ENCODE peak calls at places on chromosomes 4 and X, in eight cellular contexts. One of them, this sample, is unnamed.
A peak's percentile ranks its signal among the peaks of the same experiment; 100 is the strongest.

GRCh38 chr4:70734168-70734954 is 12.6 kb downstream of the RUFY3 start:
- DNase-seq in fibroblast of lung: peak; percentile 52
- DNase-seq in HCT116: no peak
- DNase-seq in SK-N-SH: no peak
- DNase-seq in GM23248: peak; percentile 73
- DNase-seq in endothelial cell of umbilical vein: peak; percentile 84
- DNase-seq in IMR-90: peak; percentile 55
- DNase-seq in MM.1S: peak; percentile 91
- DNase-seq in this sample: no peak

GRCh38 chr4:137032242-137032641 is 500.1 kb downstream of the PCDH18 start:
- DNase-seq in fibroblast of lung: peak; percentile 7
- DNase-seq in HCT116: no peak
- DNase-seq in SK-N-SH: no peak
- DNase-seq in GM23248: peak; percentile 5
- DNase-seq in endothelial cell of umbilical vein: no peak
- DNase-seq in IMR-90: no peak
- DNase-seq in MM.1S: no peak
- DNase-seq in this sample: no peak

GRCh38 chr4:27986476-27986875 is 1125.8 kb downstream of the STIM2 start:
- DNase-seq in fibroblast of lung: no peak
- DNase-seq in HCT116: no peak
- DNase-seq in SK-N-SH: no peak
- DNase-seq in GM23248: no peak
- DNase-seq in endothelial cell of umbilical vein: no peak
- DNase-seq in IMR-90: no peak
- DNase-seq in MM.1S: no peak
- DNase-seq in this sample: no peak

GRCh38 chr4:125956281-125956680 is 641.5 kb downstream of the FAT4 start:
- DNase-seq in fibroblast of lung: no peak
- DNase-seq in HCT116: no peak
- DNase-seq in SK-N-SH: no peak
- DNase-seq in GM23248: no peak
- DNase-seq in endothelial cell of umbilical vein: no peak
- DNase-seq in IMR-90: no peak
- DNase-seq in MM.1S: no peak
- DNase-seq in this sample: no peak

GRCh38 chr4:141331534-141332358 is 111.1 kb downstream of the ZNF330 start:
- DNase-seq in fibroblast of lung: no peak
- DNase-seq in HCT116: no peak
- DNase-seq in SK-N-SH: no peak
- DNase-seq in GM23248: no peak
- DNase-seq in endothelial cell of umbilical vein: no peak
- DNase-seq in IMR-90: no peak
- DNase-seq in MM.1S: no peak
- DNase-seq in this sample: no peak

GRCh38 chrX:115906276-115906675 is 264.3 kb upstream of the AGTR2 start:
- DNase-seq in fibroblast of lung: no peak
- DNase-seq in HCT116: no peak
- DNase-seq in SK-N-SH: no peak
- DNase-seq in GM23248: no peak
- DNase-seq in endothelial cell of umbilical vein: no peak
- DNase-seq in IMR-90: no peak
- DNase-seq in MM.1S: no peak
- DNase-seq in this sample: no peak

GRCh38 chr4:27861381-27861787 is 1000.7 kb downstream of the STIM2 start:
- DNase-seq in fibroblast of lung: peak; percentile 51
- DNase-seq in HCT116: peak; percentile 57
- DNase-seq in SK-N-SH: peak; percentile 0
- DNase-seq in GM23248: peak; percentile 46
- DNase-seq in endothelial cell of umbilical vein: no peak
- DNase-seq in IMR-90: peak; percentile 47
- DNase-seq in MM.1S: peak; percentile 69
- DNase-seq in this sample: no peak

GRCh38 chrX:129634541-129634940 is 20.2 kb downstream of the APLN start:
- DNase-seq in fibroblast of lung: no peak
- DNase-seq in HCT116: no peak
- DNase-seq in SK-N-SH: peak; percentile 55
- DNase-seq in GM23248: no peak
- DNase-seq in endothelial cell of umbilical vein: no peak
- DNase-seq in IMR-90: no peak
- DNase-seq in MM.1S: no peak
- DNase-seq in this sample: no peak

GRCh38 chrX:9476810-9477575 is 12.1 kb downstream of the TBL1X start:
- DNase-seq in fibroblast of lung: no peak
- DNase-seq in HCT116: no peak
- DNase-seq in SK-N-SH: no peak
- DNase-seq in GM23248: no peak
- DNase-seq in endothelial cell of umbilical vein: no peak
- DNase-seq in IMR-90: no peak
- DNase-seq in MM.1S: no peak
- DNase-seq in this sample: no peak

GRCh38 chrX:47637546-47638195 is 7.9 kb upstream of the CFP start:
- DNase-seq in fibroblast of lung: no peak
- DNase-seq in HCT116: no peak
- DNase-seq in SK-N-SH: no peak
- DNase-seq in GM23248: no peak
- DNase-seq in endothelial cell of umbilical vein: peak; percentile 86
- DNase-seq in IMR-90: no peak
- DNase-seq in MM.1S: no peak
- DNase-seq in this sample: no peak
- H3K4me3 ChIP-seq in fibroblast of lung: no peak overlapping the region
- H3K4me3 ChIP-seq in HCT116: no peak overlapping the region
- H3K4me3 ChIP-seq in SK-N-SH: peak overlapping the region; percentile 15
- H3K4me3 ChIP-seq in GM23248: no peak overlapping the region
- H3K4me3 ChIP-seq in endothelial cell of umbilical vein: peak overlapping the region; percentile 44
- H3K4me3 ChIP-seq in IMR-90: no peak overlapping the region
- H3K4me3 ChIP-seq in MM.1S: no peak overlapping the region
- H3K4me3 ChIP-seq in this sample: no peak overlapping the region

GRCh38 chr4:16213107-16213506 is 13.2 kb downstream of the TAPT1 start:
- DNase-seq in fibroblast of lung: no peak
- DNase-seq in HCT116: no peak
- DNase-seq in SK-N-SH: no peak
- DNase-seq in GM23248: no peak
- DNase-seq in endothelial cell of umbilical vein: no peak
- DNase-seq in IMR-90: peak; percentile 74
- DNase-seq in MM.1S: no peak
- DNase-seq in this sample: no peak

GRCh38 chr4:16207409-16207808 is 18.9 kb downstream of the TAPT1 start:
- DNase-seq in fibroblast of lung: no peak
- DNase-seq in HCT116: no peak
- DNase-seq in SK-N-SH: no peak
- DNase-seq in GM23248: no peak
- DNase-seq in endothelial cell of umbilical vein: no peak
- DNase-seq in IMR-90: no peak
- DNase-seq in MM.1S: no peak
- DNase-seq in this sample: no peak

GRCh38 chr4:16217300-16218051 is 8.8 kb downstream of the TAPT1 start:
- DNase-seq in fibroblast of lung: no peak
- DNase-seq in HCT116: no peak
- DNase-seq in SK-N-SH: no peak
- DNase-seq in GM23248: no peak
- DNase-seq in endothelial cell of umbilical vein: no peak
- DNase-seq in IMR-90: no peak
- DNase-seq in MM.1S: no peak
- DNase-seq in this sample: no peak

GRCh38 chr4:16206848-16207247 is 19.4 kb downstream of the TAPT1 start:
- DNase-seq in fibroblast of lung: no peak
- DNase-seq in HCT116: no peak
- DNase-seq in SK-N-SH: no peak
- DNase-seq in GM23248: peak; percentile 20
- DNase-seq in endothelial cell of umbilical vein: no peak
- DNase-seq in IMR-90: no peak
- DNase-seq in MM.1S: no peak
- DNase-seq in this sample: no peak

GRCh38 chr4:16212138-16212782 is 14.0 kb downstream of the TAPT1 start:
- DNase-seq in fibroblast of lung: no peak
- DNase-seq in HCT116: no peak
- DNase-seq in SK-N-SH: no peak
- DNase-seq in GM23248: no peak
- DNase-seq in endothelial cell of umbilical vein: no peak
- DNase-seq in IMR-90: no peak
- DNase-seq in MM.1S: no peak
- DNase-seq in this sample: no peak
- H3K27ac ChIP-seq in fibroblast of lung: no peak overlapping the region
- H3K27ac ChIP-seq in HCT116: no peak overlapping the region
- H3K27ac ChIP-seq in SK-N-SH: no peak overlapping the region
- H3K27ac ChIP-seq in GM23248: no peak overlapping the region
- H3K27ac ChIP-seq in endothelial cell of umbilical vein: no peak overlapping the region
- H3K27ac ChIP-seq in IMR-90: no peak overlapping the region
- H3K27ac ChIP-seq in MM.1S: no peak overlapping the region
- H3K27ac ChIP-seq in this sample: peak overlapping the region; percentile 25

DNA sequence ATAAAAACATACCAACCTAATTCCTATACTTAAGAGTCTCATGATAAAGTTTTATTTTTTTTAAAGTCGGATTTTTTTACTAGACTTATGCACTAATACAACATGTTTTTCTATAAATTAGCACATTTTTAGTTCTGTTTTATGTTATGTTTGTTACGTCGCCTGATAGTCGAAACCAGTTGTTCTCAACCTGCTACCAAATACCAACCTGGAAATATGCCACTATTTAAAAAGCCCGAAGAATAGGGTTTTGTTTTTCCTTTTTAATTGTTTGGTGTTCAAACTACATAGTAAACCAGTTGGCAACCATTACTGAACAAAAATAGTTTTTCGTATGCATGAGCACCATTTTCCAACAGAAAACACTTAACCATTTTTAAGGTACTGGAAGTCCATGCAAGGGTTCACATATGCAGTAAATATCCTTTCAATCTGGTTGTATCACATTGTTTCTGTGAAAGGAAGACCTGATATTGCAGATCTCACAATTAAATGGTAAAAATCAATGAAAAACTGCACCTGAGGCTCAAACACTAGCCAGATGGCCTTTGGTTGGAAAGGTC is 1.4 kb downstream of the WDFY3 start:
- DNase-seq in fibroblast of lung: no peak
- DNase-seq in HCT116: no peak
- DNase-seq in SK-N-SH: no peak
- DNase-seq in GM23248: peak; percentile 42
- DNase-seq in endothelial cell of umbilical vein: no peak
- DNase-seq in IMR-90: no peak
- DNase-seq in MM.1S: no peak
- DNase-seq in this sample: no peak
- H3K9ac ChIP-seq in fibroblast of lung: peak overlapping the region; percentile 71
- H3K9ac ChIP-seq in HCT116: peak overlapping the region; percentile 72
- H3K9ac ChIP-seq in SK-N-SH: peak overlapping the region; percentile 86
- H3K9ac ChIP-seq in GM23248: peak overlapping the region; percentile 87
- H3K9ac ChIP-seq in endothelial cell of umbilical vein: peak overlapping the region; percentile 67
- H3K9ac ChIP-seq in IMR-90: peak overlapping the region; percentile 90
- H3K9ac ChIP-seq in MM.1S: peak overlapping the region; percentile 29
- H3K9ac ChIP-seq in this sample: peak overlapping the region; percentile 85

GRCh38 chr4:2794707-2795557 is 2.0 kb downstream of the SH3BP2 start:
- DNase-seq in fibroblast of lung: peak; percentile 80
- DNase-seq in HCT116: no peak
- DNase-seq in SK-N-SH: no peak
- DNase-seq in GM23248: peak; percentile 89
- DNase-seq in endothelial cell of umbilical vein: peak; percentile 65
- DNase-seq in IMR-90: peak; percentile 79
- DNase-seq in MM.1S: no peak
- DNase-seq in this sample: no peak
- H3K4me3 ChIP-seq in fibroblast of lung: no peak overlapping the region
- H3K4me3 ChIP-seq in HCT116: no peak overlapping the region
- H3K4me3 ChIP-seq in SK-N-SH: peak overlapping the region; percentile 3
- H3K4me3 ChIP-seq in GM23248: peak overlapping the region; percentile 76
- H3K4me3 ChIP-seq in endothelial cell of umbilical vein: no peak overlapping the region
- H3K4me3 ChIP-seq in IMR-90: no peak overlapping the region
- H3K4me3 ChIP-seq in MM.1S: no peak overlapping the region
- H3K4me3 ChIP-seq in this sample: peak overlapping the region; percentile 79

GRCh38 chr4:1998296-1998695 is 10.5 kb downstream of the NELFA start:
- DNase-seq in fibroblast of lung: no peak
- DNase-seq in HCT116: no peak
- DNase-seq in SK-N-SH: no peak
- DNase-seq in GM23248: no peak
- DNase-seq in endothelial cell of umbilical vein: no peak
- DNase-seq in IMR-90: no peak
- DNase-seq in MM.1S: no peak
- DNase-seq in this sample: no peak
- H3K27ac ChIP-seq in fibroblast of lung: no peak overlapping the region
- H3K27ac ChIP-seq in HCT116: no peak overlapping the region
- H3K27ac ChIP-seq in SK-N-SH: no peak overlapping the region
- H3K27ac ChIP-seq in GM23248: no peak overlapping the region
- H3K27ac ChIP-seq in endothelial cell of umbilical vein: no peak overlapping the region
- H3K27ac ChIP-seq in IMR-90: no peak overlapping the region
- H3K27ac ChIP-seq in MM.1S: no peak overlapping the region
- H3K27ac ChIP-seq in this sample: no peak overlapping the region

DNA sequence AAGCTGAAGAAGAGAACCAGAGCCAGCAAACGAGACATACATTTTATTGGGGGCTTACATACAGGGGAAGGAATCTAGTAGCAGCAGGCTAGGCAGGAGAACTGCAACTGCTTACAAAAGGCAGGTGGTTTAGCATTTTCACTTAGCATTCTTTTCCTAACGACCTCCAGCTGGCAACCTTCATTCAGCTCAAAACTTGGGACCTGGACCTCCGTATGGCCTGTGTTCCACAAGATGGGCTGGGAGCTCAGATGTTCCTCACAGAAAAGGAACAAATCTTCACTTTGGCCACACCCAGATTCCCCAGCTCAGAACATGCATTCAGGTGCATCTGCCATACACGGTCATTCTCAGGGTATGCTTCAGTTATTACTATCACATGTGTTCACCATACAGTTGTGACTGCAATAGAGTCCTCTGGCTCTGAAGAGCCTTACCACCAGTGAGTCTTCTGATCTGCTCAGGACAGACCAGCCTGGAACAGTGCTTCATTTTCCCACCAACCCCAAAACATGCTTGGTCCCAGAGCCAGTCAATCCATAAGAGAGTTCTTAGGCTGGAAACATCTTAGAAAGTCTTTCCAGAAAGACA is 29.6 kb upstream of the AP1AR start:
- DNase-seq in fibroblast of lung: no peak
- DNase-seq in HCT116: no peak
- DNase-seq in SK-N-SH: no peak
- DNase-seq in GM23248: no peak
- DNase-seq in endothelial cell of umbilical vein: no peak
- DNase-seq in IMR-90: no peak
- DNase-seq in MM.1S: no peak
- DNase-seq in this sample: no peak
- H3K9ac ChIP-seq in fibroblast of lung: no peak overlapping the region
- H3K9ac ChIP-seq in HCT116: no peak overlapping the region
- H3K9ac ChIP-seq in SK-N-SH: no peak overlapping the region
- H3K9ac ChIP-seq in GM23248: no peak overlapping the region
- H3K9ac ChIP-seq in endothelial cell of umbilical vein: no peak overlapping the region
- H3K9ac ChIP-seq in IMR-90: no peak overlapping the region
- H3K9ac ChIP-seq in MM.1S: no peak overlapping the region
- H3K9ac ChIP-seq in this sample: no peak overlapping the region